ENCODE peak calls at places on chromosome 17, in nine cellular contexts. W is GM12878; Q is pancreas; V is CD4-positive, alpha-beta T cell; H is left lung; B is activated T-cell treated with anti-CD3 and anti-CD28 coated beads, Interleukin-2, amount 50 U/mL, for 4 hours; Y is stimulated activated naive CD8-positive, alpha-beta T cell treated with anti-CD3 and anti-CD28 coated beads, Interleukin-15, amount 100 ng/mL, for 72 hours; J is memory B cell; D is omental fat pad. C is an unnamed sample.

GRCh38 chr17:58811301-58811700 is 55.6 kb downstream of the PPM1E start:
- ATAC-seq in H (no peak), J (no peak), B (no peak), W (no peak), V (no peak), D (no peak), Q (no peak), Y (no peak), C (no peak)

GRCh38 chr17:13405807-13406206 is 195.9 kb downstream of the HS3ST3A1 start:
- ATAC-seq in D (no peak), J (no peak), V (no peak), B (no peak), Q (no peak), W (no peak), H (no peak), Y (no peak), C (no peak)

GRCh38 chr17:1966274-1967086 is 58.7 kb downstream of the RTN4RL1 start:
- ATAC-seq in V (no peak), H (no peak), D (no peak), Q (peak; percentile 66), B (no peak), Y (peak; percentile 25), W (no peak), J (no peak), C (no peak)

GRCh38 chr17:81500026-81500425 is 12.6 kb downstream of the ACTG1 start:
- ATAC-seq in W (no peak), H (peak; percentile 65), Q (no peak), V (no peak), J (no peak), Y (no peak), B (no peak), D (no peak), C (no peak)

GRCh38 chr17:50337956-50338355 is 8.0 kb upstream of the XYLT2 start:
- ATAC-seq in Q (no peak), W (no peak), D (no peak), Y (peak; percentile 66), V (no peak), B (peak; percentile 43), H (no peak), J (no peak), C (peak; percentile 98)

GRCh38 chr17:16988749-16989229 is 16.9 kb upstream of the TNFRSF13B start:
- ATAC-seq in W (peak; percentile 14), Q (peak; percentile 40), J (no peak), D (no peak), H (peak; percentile 9), V (peak; percentile 27), B (peak; percentile 20), Y (no peak), C (peak; percentile 71)

GRCh38 chr17:69018687-69019086 is 42.0 kb downstream of the ABCA9 start:
- ATAC-seq in B (no peak), Q (no peak), J (no peak), H (no peak), W (no peak), Y (no peak), D (no peak), V (no peak), C (no peak)

GRCh38 chr17:34673995-34674900 is 94.9 kb downstream of the TMEM132E start:
- ATAC-seq in H (no peak), Q (no peak), V (no peak), Y (no peak), W (no peak), B (no peak), D (no peak), J (no peak), C (no peak)

GRCh38 chr17:47620503-47621245 is 29.0 kb upstream of the KPNB1 start:
- ATAC-seq in Q (peak; percentile 57), W (no peak), J (no peak), B (peak; percentile 83), D (no peak), Y (peak; percentile 97), V (no peak), H (no peak), C (peak; percentile 97)

GRCh38 chr17:77306048-77306789 is 165.4 kb downstream of the SEC14L1 start:
- ATAC-seq in B (no peak), Q (no peak), D (no peak), V (no peak), W (no peak), J (no peak), Y (no peak), H (no peak), C (no peak)